ENCODE peak calls at places on chromosomes 16 and 17, in seven cellular contexts. J is ACHN; N is stimulated activated CD8-positive, alpha-beta memory T cell treated with anti-CD3 and anti-CD28 coated beads, Interleukin-15, amount 100 ng/mL, for 1 hour; P is HFFc6; U is NCI-H1092; X is cardiac fibroblast; S is NCI-H1930. D is an unnamed sample.

GRCh38 chr17:12047977-12048376 is 27.3 kb downstream of the MAP2K4 start:
- DNase-seq in P (no peak), J (no peak), U (no peak), S (no peak), X (peak), N (no peak), D (no peak)

GRCh38 chr17:43939886-43940285 is 2.4 kb downstream of the PPY start:
- DNase-seq in P (no peak), U (no peak), X (no peak), S (no peak), N (no peak), J (no peak), D (no peak)

GRCh38 chr16:14650629-14651028 is 17.9 kb downstream of the BFAR start:
- DNase-seq in J (no peak), P (no peak), N (no peak), S (no peak), U (no peak), X (no peak), D (no peak)

GRCh38 chr16:56424404-56424765 is 960 bp downstream of the AMFR start:
- DNase-seq in S (no peak), J (peak), P (no peak), X (peak), N (no peak), U (no peak), D (no peak)

GRCh38 chr17:82418001-82418986 is at the start of the genes HEXD and OGFOD3:
- DNase-seq in P (peak), U (peak), S (peak), J (peak), X (peak), N (peak), D (peak)

GRCh38 chr16:70789231-70789926 is 11.6 kb downstream of the VAC14 start:
- DNase-seq in U (no peak), J (no peak), X (peak), N (no peak), S (no peak), P (peak), D (no peak)

GRCh38 chr17:62562656-62563055 is 64.8 kb upstream of the MRC2 start:
- DNase-seq in N (no peak), S (no peak), P (peak), J (peak), X (peak), U (no peak), D (no peak)

GRCh38 chr16:75264531-75264998 is 13.1 kb upstream of the BCAR1 start:
- DNase-seq in J (no peak), X (peak), U (peak), P (no peak), N (no peak), S (no peak), D (peak)

GRCh38 chr16:84616515-84616914 is 1.4 kb downstream of the COTL1 start:
- DNase-seq in S (no peak), X (no peak), P (no peak), J (peak), U (no peak), N (no peak), D (no peak)

D was measured in midbrain.